ENCODE peak calls at places on chromosome 14, in four cellular contexts. S is tibial nerve, Z is fibroblast of lung, W is suprapubic skin. F is an unnamed sample.

GRCh38 chr14:56294125-56294524 is 175.9 kb downstream of the PELI2 start:
- DNase-seq in Z (no peak), W (no peak), S (no peak), F (no peak)

GRCh38 chr14:88045705-88046104 is 40.8 kb downstream of the GPR65 start:
- DNase-seq in S (no peak), Z (no peak), W (no peak), F (no peak)

GRCh38 chr14:36207500-36207899 is 31.0 kb upstream of the PTCSC3 start:
- DNase-seq in S (no peak), W (no peak), Z (peak), F (no peak)

GRCh38 chr14:32697704-32698103 is 241.0 kb upstream of the NPAS3 start:
- DNase-seq in Z (peak), S (no peak), W (no peak), F (peak)

GRCh38 chr14:23242076-23242475 is 4.3 kb downstream of the RNF212B start:
- DNase-seq in S (no peak), W (no peak), Z (no peak), F (no peak)

GRCh38 chr14:103121846-103122577 is 1.2 kb upstream of the TNFAIP2 start:
- DNase-seq in S (peak), Z (peak), W (peak), F (peak)

GRCh38 chr14:76298896-76299295 is 77.0 kb upstream of the ESRRB start:
- DNase-seq in Z (no peak), W (peak), S (no peak), F (no peak)

GRCh38 chr14:98198385-98198784 is 1073.6 kb downstream of the BCL11B start:
- DNase-seq in W (no peak), Z (no peak), S (no peak), F (peak)

GRCh38 chr14:32129124-32129523 is 52.0 kb downstream of the ARHGAP5 start:
- DNase-seq in S (no peak), Z (peak), W (no peak), F (peak)

GRCh38 chr14:52268191-52269061 is 928 bp downstream of the PTGDR start:
- DNase-seq in Z (peak), W (no peak), S (no peak), F (peak)

GRCh38 chr14:18688346-18688745 is 87.4 kb downstream of the OR11H12 start:
- DNase-seq in Z (no peak), S (no peak), W (no peak), F (no peak)

GRCh38 chr14:99972748-99973466 is 92.3 kb upstream of the EVL start:
- DNase-seq in Z (no peak), W (no peak), S (no peak), F (peak)

GRCh38 chr14:51451561-51451960 is 200.1 kb upstream of the FRMD6 start:
- DNase-seq in Z (no peak), W (no peak), S (no peak), F (no peak)

GRCh38 chr14:51653855-51654548 is 2.3 kb downstream of the FRMD6 start:
- DNase-seq in S (no peak), W (no peak), Z (no peak), F (no peak)

GRCh38 chr14:105385698-105386365 is 12.5 kb upstream of the TEX22 start:
- DNase-seq in Z (no peak), W (peak), S (no peak), F (no peak)

GRCh38 chr14:88987516-88987915 is 163.1 kb downstream of the TTC8 start:
- DNase-seq in Z (no peak), S (no peak), W (no peak), F (peak)

GRCh38 chr14:72850360-72850759 is 43.5 kb downstream of the DPF3 start:
- DNase-seq in S (no peak), W (no peak), Z (no peak), F (no peak)

GRCh38 chr14:57533214-57533613 is 39.6 kb upstream of the CCDC198 start:
- DNase-seq in Z (peak), W (no peak), S (no peak), F (no peak)

GRCh38 chr14:102908766-102909455 is 13.6 kb upstream of the AMN start:
- DNase-seq in S (no peak), Z (no peak), W (peak), F (no peak)

GRCh38 chr14:95527392-95528002 is 7.4 kb upstream of the GLRX5 start:
- DNase-seq in W (no peak), Z (peak), S (peak), F (peak)

GRCh38 chr14:22903742-22904087 is 15.2 kb downstream of the RBM23 start:
- DNase-seq in W (no peak), S (no peak), Z (no peak), F (no peak)

GRCh38 chr14:49975286-49975685 is 82.4 kb downstream of the ARF6 start:
- DNase-seq in S (no peak), W (no peak), Z (peak), F (peak)

GRCh38 chr14:53043107-53043704 is 92.4 kb upstream of the FERMT2 start:
- DNase-seq in S (no peak), Z (peak), W (no peak), F (peak)

GRCh38 chr14:53035796-53036195 is 84.9 kb upstream of the FERMT2 start:
- DNase-seq in W (no peak), Z (peak), S (no peak), F (peak)

GRCh38 chr14:103288076-103288766 is 45.8 kb upstream of the EIF5 start:
- DNase-seq in Z (no peak), S (no peak), W (no peak), F (no peak)

GRCh38 chr14:72894623-72895378 is 900 bp upstream of the DPF3 start:
- DNase-seq in Z (no peak), S (no peak), W (no peak), F (no peak)

GRCh38 chr14:93490001-93490400 is 59.3 kb downstream of the UNC79 start:
- DNase-seq in Z (no peak), S (no peak), W (no peak), F (no peak)

GRCh38 chr14:38880643-38881567 is 222.1 kb downstream of the SEC23A start:
- DNase-seq in W (no peak), Z (peak), S (no peak), F (no peak)

GRCh38 chr14:64649383-64649998 is 54.7 kb upstream of the PLEKHG3 start:
- DNase-seq in W (no peak), Z (peak), S (peak), F (peak)

GRCh38 chr14:64654931-64655330 is 49.3 kb upstream of the PLEKHG3 start:
- DNase-seq in S (no peak), Z (no peak), W (no peak), F (no peak)

GRCh38 chr14:64658201-64658600 is 46.0 kb upstream of the PLEKHG3 start:
- DNase-seq in W (no peak), S (no peak), Z (no peak), F (no peak)

GRCh38 chr14:64656986-64657385 is 47.2 kb upstream of the PLEKHG3 start:
- DNase-seq in Z (peak), W (no peak), S (peak), F (no peak)

DNA sequence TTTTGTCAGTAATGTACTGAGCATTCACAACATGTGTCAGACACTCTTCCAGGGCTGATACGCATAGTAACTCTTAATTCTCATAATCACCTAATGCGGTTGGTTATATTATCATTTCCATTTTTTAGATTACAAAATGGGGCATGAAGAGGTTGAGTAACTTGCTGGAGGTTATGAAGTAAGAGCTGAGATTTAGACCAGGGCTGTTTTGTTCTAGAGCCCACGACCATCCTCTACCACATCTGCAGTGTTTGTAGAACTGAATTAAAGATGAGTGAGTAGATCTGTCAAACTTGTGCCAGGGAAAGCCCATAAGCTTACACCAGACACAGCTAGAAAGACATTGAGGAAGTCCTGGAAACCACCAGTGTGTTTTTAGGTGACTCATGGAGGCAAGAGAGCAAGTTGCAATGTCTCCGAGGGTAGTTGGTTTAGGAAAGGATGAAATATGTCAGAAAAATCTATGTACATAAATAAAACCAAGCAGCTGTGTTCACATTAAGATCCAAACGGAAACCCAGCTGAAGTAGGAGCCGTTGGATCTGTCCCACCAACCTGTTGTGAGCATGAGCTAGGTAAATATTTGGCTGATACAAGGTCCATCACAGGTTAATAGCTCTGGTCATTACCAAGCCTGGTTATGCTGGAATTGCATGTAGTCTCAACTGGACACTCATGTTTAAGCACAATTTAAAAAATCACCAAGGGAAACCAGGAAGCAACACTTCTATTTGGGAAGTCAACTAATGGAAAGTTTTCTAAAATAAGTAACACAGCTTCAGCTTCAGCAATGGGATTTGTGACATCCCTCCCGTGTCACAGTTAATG is 49.9 kb upstream of the PLEKHG3 start:
- DNase-seq in S (no peak), W (no peak), Z (peak), F (peak)
- H3K27ac ChIP-seq in S (peak), W (no peak), Z (peak), F (peak)

GRCh38 chr14:68363401-68363800 is 429.5 kb downstream of the ZFP36L1 start:
- DNase-seq in W (no peak), S (no peak), Z (no peak), F (no peak)
- H3K27ac ChIP-seq in W (peak), S (peak), Z (no peak), F (peak)

DNA sequence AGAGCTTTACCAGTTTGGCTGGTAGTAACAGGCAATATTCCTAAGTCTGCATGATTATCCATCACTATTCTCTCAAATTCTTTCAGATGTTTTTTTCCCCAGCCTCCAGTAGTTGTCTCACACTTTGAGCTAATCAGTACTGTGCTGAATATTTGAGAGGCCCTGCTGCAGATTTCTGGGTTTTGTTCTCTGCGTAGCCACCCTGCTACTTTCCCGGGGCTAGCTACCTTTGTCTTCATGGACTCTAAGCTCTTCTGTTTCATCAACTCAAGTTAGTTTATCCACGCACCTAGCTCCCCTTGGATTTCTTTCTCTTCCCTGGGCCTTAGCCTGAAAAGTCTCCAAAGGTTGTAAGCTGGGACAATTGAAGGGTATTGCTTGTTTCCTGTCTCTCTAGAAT is 73.0 kb downstream of the FUT8 start:
- DNase-seq in S (no peak), Z (no peak), W (no peak), F (no peak)
- H3K27ac ChIP-seq in S (no peak), Z (no peak), W (no peak), F (no peak)

GRCh38 chr14:71168564-71168963 is 261.3 kb downstream of the PCNX1 start:
- DNase-seq in W (peak), Z (no peak), S (no peak), F (no peak)
- H3K27ac ChIP-seq in W (no peak), Z (no peak), S (no peak), F (no peak)

F was measured in astrocyte.